ENCODE peak calls at places on chromosomes 7 and 10, in ten cellular contexts. F, I, S, L, E, K, N, P, G and U are unnamed samples.

GRCh38 chr10:124606822-124607221 is 137.4 kb downstream of the FAM53B start:
- DNase-seq in F (no peak), I (no peak), S (no peak), L (no peak), E (no peak), K (peak), N (no peak), P (no peak), G (no peak), U (no peak)

GRCh38 chr10:122044713-122045112 is 55.8 kb downstream of the TACC2 start:
- DNase-seq in F (peak), I (no peak), S (no peak), L (peak), E (no peak), K (no peak), N (no peak), P (no peak), G (no peak), U (no peak)

GRCh38 chr10:5684971-5685763 is 529 bp downstream of the TASOR2 start:
- DNase-seq in F (peak), I (peak), S (peak), L (peak), E (peak), K (peak), N (peak), P (peak), G (peak), U (peak)

GRCh38 chr7:129043012-129043411 is 11.9 kb downstream of the TNPO3 start:
- DNase-seq in F (no peak), I (no peak), S (no peak), L (no peak), E (no peak), K (no peak), N (no peak), P (no peak), G (no peak), U (no peak)

GRCh38 chr7:139091677-139091996 is 17.9 kb downstream of the ZC3HAV1 start:
- DNase-seq in F (no peak), I (no peak), S (no peak), L (no peak), E (no peak), K (no peak), N (no peak), P (no peak), G (no peak), U (no peak)

GRCh38 chr10:13165177-13165576 is 3.8 kb downstream of the MCM10 start:
- DNase-seq in F (no peak), I (no peak), S (no peak), L (no peak), E (no peak), K (no peak), N (no peak), P (no peak), G (no peak), U (no peak)

GRCh38 chr10:7264313-7264741 is 146.5 kb downstream of the SFMBT2 start:
- DNase-seq in F (peak), I (peak), S (no peak), L (no peak), E (no peak), K (no peak), N (peak), P (peak), G (no peak), U (no peak)

GRCh38 chr7:50795253-50795652 is 12.6 kb upstream of the GRB10 start:
- DNase-seq in F (no peak), I (no peak), S (no peak), L (no peak), E (no peak), K (no peak), N (no peak), P (no peak), G (no peak), U (no peak)

GRCh38 chr10:31620236-31621151 is 301.5 kb downstream of the ZEB1 start:
- DNase-seq in F (peak), I (no peak), S (peak), L (peak), E (no peak), K (peak), N (no peak), P (no peak), G (no peak), U (no peak)

GRCh38 chr10:94282369-94282768 is 80.4 kb downstream of the NOC3L start:
- DNase-seq in F (no peak), I (no peak), S (no peak), L (no peak), E (no peak), K (no peak), N (no peak), P (no peak), G (no peak), U (no peak)

GRCh38 chr10:100977436-100977835 is 8.1 kb downstream of the SEMA4G start:
- DNase-seq in F (no peak), I (no peak), S (no peak), L (no peak), E (no peak), K (no peak), N (no peak), P (no peak), G (no peak), U (no peak)

GRCh38 chr7:134419085-134419484 is 39.8 kb downstream of the AKR1B1 start:
- DNase-seq in F (no peak), I (no peak), S (no peak), L (no peak), E (no peak), K (no peak), N (no peak), P (no peak), G (no peak), U (no peak)

GRCh38 chr10:132893090-132893489 is 49.3 kb downstream of the CFAP46 start:
- DNase-seq in F (no peak), I (no peak), S (no peak), L (no peak), E (no peak), K (no peak), N (no peak), P (no peak), G (no peak), U (no peak)

GRCh38 chr7:13148548-13148947 is 461.1 kb downstream of the ARL4A start:
- DNase-seq in F (no peak), I (no peak), S (no peak), L (no peak), E (no peak), K (no peak), N (no peak), P (no peak), G (no peak), U (no peak)

GRCh38 chr7:11818281-11818680 is 13.7 kb downstream of the THSD7A start:
- DNase-seq in F (no peak), I (no peak), S (no peak), L (no peak), E (no peak), K (no peak), N (no peak), P (no peak), G (no peak), U (no peak)

GRCh38 chr7:91434821-91435220 is 170.6 kb downstream of the FZD1 start:
- DNase-seq in F (no peak), I (no peak), S (no peak), L (no peak), E (no peak), K (no peak), N (no peak), P (no peak), G (no peak), U (no peak)

GRCh38 chr10:64283621-64284020 is 762.4 kb downstream of the REEP3 start:
- DNase-seq in F (no peak), I (no peak), S (no peak), L (no peak), E (no peak), K (no peak), N (no peak), P (no peak), G (no peak), U (no peak)

GRCh38 chr10:114541081-114541833 is 116.8 kb downstream of the ABLIM1 start:
- DNase-seq in F (peak), I (no peak), S (no peak), L (peak), E (no peak), K (peak), N (no peak), P (peak), G (peak), U (peak)

GRCh38 chr7:27165655-27166474 is 528 bp upstream of the HOXA9 start:
- DNase-seq in F (no peak), I (no peak), S (no peak), L (peak), E (no peak), K (no peak), N (no peak), P (no peak), G (no peak), U (no peak)

GRCh38 chr7:30595461-30596042 is 874 bp downstream of the GARS1 start:
- DNase-seq in F (peak), I (no peak), S (no peak), L (no peak), E (no peak), K (no peak), N (no peak), P (peak), G (peak), U (no peak)

GRCh38 chr10:37684765-37685164 is 172.6 kb downstream of the ZNF248 start:
- DNase-seq in F (no peak), I (no peak), S (no peak), L (no peak), E (no peak), K (no peak), N (no peak), P (no peak), G (no peak), U (no peak)

GRCh38 chr10:31929260-31929985 is 792 bp upstream of the ARHGAP12 start:
- DNase-seq in F (peak), I (peak), S (peak), L (no peak), E (no peak), K (peak), N (peak), P (peak), G (peak), U (peak)

GRCh38 chr10:80159166-80159888 is 26.8 kb downstream of the PLAC9 start:
- DNase-seq in F (no peak), I (no peak), S (no peak), L (no peak), E (no peak), K (no peak), N (no peak), P (no peak), G (no peak), U (no peak)

GRCh38 chr10:113866551-113867394 is 12.3 kb downstream of the NHLRC2 start:
- DNase-seq in F (no peak), I (no peak), S (no peak), L (no peak), E (no peak), K (no peak), N (peak), P (no peak), G (no peak), U (no peak)

GRCh38 chr7:66255533-66256100 is 50.5 kb downstream of the TPST1 start:
- DNase-seq in F (peak), I (peak), S (no peak), L (peak), E (no peak), K (no peak), N (no peak), P (peak), G (no peak), U (no peak)

GRCh38 chr7:127250312-127251047 is 2.3 kb downstream of the GRM8 start:
- DNase-seq in F (no peak), I (peak), S (no peak), L (no peak), E (no peak), K (no peak), N (no peak), P (no peak), G (peak), U (no peak)

GRCh38 chr7:70765651-70766050 is 366.3 kb upstream of the GALNT17 start:
- DNase-seq in F (no peak), I (no peak), S (no peak), L (no peak), E (no peak), K (no peak), N (no peak), P (no peak), G (no peak), U (no peak)

GRCh38 chr7:99267530-99268360 is 4.9 kb upstream of the MYH16 start:
- DNase-seq in F (peak), I (peak), S (no peak), L (peak), E (no peak), K (no peak), N (no peak), P (peak), G (no peak), U (no peak)

GRCh38 chr10:13528138-13528874 is 508 bp downstream of the BEND7 start:
- DNase-seq in F (no peak), I (peak), S (no peak), L (no peak), E (no peak), K (peak), N (peak), P (no peak), G (no peak), U (no peak)

GRCh38 chr10:8306685-8307364 is 252.3 kb downstream of the GATA3 start:
- DNase-seq in F (peak), I (no peak), S (no peak), L (no peak), E (no peak), K (no peak), N (no peak), P (no peak), G (no peak), U (no peak)

GRCh38 chr10:122181901-122182799 is 88.9 kb upstream of the BTBD16 start:
- DNase-seq in F (peak), I (no peak), S (no peak), L (no peak), E (no peak), K (no peak), N (no peak), P (peak), G (no peak), U (no peak)

GRCh38 chr7:128974241-128974934 is 36.7 kb downstream of the IRF5 start:
- DNase-seq in F (no peak), I (no peak), S (no peak), L (peak), E (no peak), K (no peak), N (no peak), P (no peak), G (no peak), U (no peak)

GRCh38 chr7:127390817-127391590 is 1.5 kb downstream of the ZNF800 start:
- DNase-seq in F (no peak), I (no peak), S (no peak), L (no peak), E (no peak), K (no peak), N (no peak), P (no peak), G (no peak), U (no peak)

GRCh38 chr7:118870187-118870586 is 645.7 kb downstream of the ANKRD7 start:
- DNase-seq in F (no peak), I (no peak), S (peak), L (no peak), E (no peak), K (no peak), N (no peak), P (peak), G (no peak), U (no peak)

GRCh38 chr7:11177793-11178192 is 204.1 kb downstream of the PHF14 start:
- DNase-seq in F (peak), I (no peak), S (no peak), L (peak), E (no peak), K (no peak), N (no peak), P (peak), G (no peak), U (no peak)

GRCh38 chr10:114709966-114710365 is 51.9 kb upstream of the ABLIM1 start:
- DNase-seq in F (peak), I (no peak), S (no peak), L (peak), E (no peak), K (no peak), N (no peak), P (peak), G (no peak), U (no peak)

GRCh38 chr10:97129666-97130065 is 56.1 kb downstream of the SLIT1 start:
- DNase-seq in F (no peak), I (no peak), S (no peak), L (no peak), E (no peak), K (no peak), N (no peak), P (no peak), G (no peak), U (no peak)

GRCh38 chr7:30348083-30348560 is 63.7 kb downstream of the ZNRF2 start:
- DNase-seq in F (peak), I (peak), S (no peak), L (peak), E (peak), K (no peak), N (no peak), P (peak), G (peak), U (peak)

GRCh38 chr10:95485030-95485429 is 76.1 kb downstream of the SORBS1 start:
- DNase-seq in F (no peak), I (no peak), S (no peak), L (no peak), E (no peak), K (no peak), N (no peak), P (no peak), G (no peak), U (no peak)

GRCh38 chr7:46934198-46934825 is 647.6 kb downstream of the TNS3 start:
- DNase-seq in F (no peak), I (no peak), S (no peak), L (peak), E (peak), K (no peak), N (no peak), P (peak), G (no peak), U (no peak)

DNA sequence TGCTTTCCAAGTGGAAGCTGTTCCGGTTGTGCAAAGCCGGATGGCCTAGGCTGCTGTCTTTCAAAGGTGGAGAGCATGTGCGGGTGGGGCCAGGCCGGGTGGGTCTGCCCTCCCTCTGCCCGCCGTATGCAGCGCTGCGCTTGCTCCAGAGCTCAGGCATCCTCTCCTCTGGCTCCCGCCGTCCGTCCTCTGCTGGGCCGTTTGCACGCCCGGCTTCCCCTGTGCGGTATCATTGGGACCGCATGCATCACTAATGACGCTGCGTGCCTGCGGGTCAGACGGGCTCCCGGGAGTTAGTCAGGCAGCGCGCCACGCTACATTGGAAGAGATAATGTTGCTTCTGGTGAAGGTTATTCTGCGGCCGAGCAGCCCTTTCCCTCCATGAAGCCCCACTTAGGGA is 318.3 kb downstream of the WDR37 start:
- DNase-seq in F (no peak), I (no peak), S (no peak), L (no peak), E (no peak), K (no peak), N (no peak), P (no peak), G (no peak), U (no peak)
- TF ChIP-seq CTCF in F (no peak), I (no peak), S (no peak), L (no peak), E (no peak), K (no peak), N (no peak), P (no peak), G (no peak), U (no peak)

GRCh38 chr10:85791846-85792532 is 574.6 kb downstream of the GRID1 start:
- DNase-seq in F (peak), I (no peak), S (no peak), L (no peak), E (no peak), K (no peak), N (no peak), P (peak), G (peak), U (peak)
- TF ChIP-seq CTCF in F (peak), I (no peak), S (peak), L (no peak), E (no peak), K (peak), N (peak), P (no peak), G (peak), U (no peak)

GRCh38 chr7:155594163-155594732 is 47.9 kb upstream of the CNPY1 start:
- DNase-seq in F (no peak), I (no peak), S (no peak), L (no peak), E (no peak), K (no peak), N (no peak), P (no peak), G (no peak), U (no peak)

GRCh38 chr7:155591055-155591750 is 44.8 kb upstream of the CNPY1 start:
- DNase-seq in F (no peak), I (peak), S (no peak), L (no peak), E (peak), K (no peak), N (no peak), P (peak), G (no peak), U (no peak)

GRCh38 chr7:155597753-155598140 is 46.7 kb upstream of the RBM33 start:
- DNase-seq in F (no peak), I (no peak), S (no peak), L (no peak), E (no peak), K (no peak), N (no peak), P (no peak), G (no peak), U (no peak)

GRCh38 chr7:155593455-155594162 is 47.2 kb upstream of the CNPY1 start:
- DNase-seq in F (no peak), I (no peak), S (no peak), L (no peak), E (peak), K (no peak), N (no peak), P (peak), G (no peak), U (no peak)

GRCh38 chr7:155594961-155595366 is 48.6 kb upstream of the CNPY1 start:
- DNase-seq in F (no peak), I (peak), S (peak), L (no peak), E (peak), K (no peak), N (no peak), P (peak), G (no peak), U (no peak)
- TF ChIP-seq CTCF in F (no peak), I (no peak), S (no peak), L (no peak), E (no peak), K (no peak), N (no peak), P (no peak), G (no peak), U (no peak)

GRCh38 chr10:70558295-70558694 is 44.2 kb downstream of the PRF1 start:
- DNase-seq in F (no peak), I (no peak), S (no peak), L (no peak), E (no peak), K (no peak), N (no peak), P (no peak), G (no peak), U (no peak)

GRCh38 chr10:70557876-70558275 is 44.7 kb downstream of the PRF1 start:
- DNase-seq in F (no peak), I (no peak), S (no peak), L (no peak), E (no peak), K (no peak), N (no peak), P (no peak), G (peak), U (no peak)

GRCh38 chr10:70559861-70560260 is 42.7 kb downstream of the PRF1 start:
- DNase-seq in F (no peak), I (no peak), S (no peak), L (no peak), E (no peak), K (no peak), N (no peak), P (no peak), G (no peak), U (no peak)

GRCh38 chr10:70560511-70560931 is 42.0 kb downstream of the PRF1 start:
- DNase-seq in F (no peak), I (no peak), S (no peak), L (no peak), E (no peak), K (no peak), N (no peak), P (no peak), G (peak), U (no peak)

DNA sequence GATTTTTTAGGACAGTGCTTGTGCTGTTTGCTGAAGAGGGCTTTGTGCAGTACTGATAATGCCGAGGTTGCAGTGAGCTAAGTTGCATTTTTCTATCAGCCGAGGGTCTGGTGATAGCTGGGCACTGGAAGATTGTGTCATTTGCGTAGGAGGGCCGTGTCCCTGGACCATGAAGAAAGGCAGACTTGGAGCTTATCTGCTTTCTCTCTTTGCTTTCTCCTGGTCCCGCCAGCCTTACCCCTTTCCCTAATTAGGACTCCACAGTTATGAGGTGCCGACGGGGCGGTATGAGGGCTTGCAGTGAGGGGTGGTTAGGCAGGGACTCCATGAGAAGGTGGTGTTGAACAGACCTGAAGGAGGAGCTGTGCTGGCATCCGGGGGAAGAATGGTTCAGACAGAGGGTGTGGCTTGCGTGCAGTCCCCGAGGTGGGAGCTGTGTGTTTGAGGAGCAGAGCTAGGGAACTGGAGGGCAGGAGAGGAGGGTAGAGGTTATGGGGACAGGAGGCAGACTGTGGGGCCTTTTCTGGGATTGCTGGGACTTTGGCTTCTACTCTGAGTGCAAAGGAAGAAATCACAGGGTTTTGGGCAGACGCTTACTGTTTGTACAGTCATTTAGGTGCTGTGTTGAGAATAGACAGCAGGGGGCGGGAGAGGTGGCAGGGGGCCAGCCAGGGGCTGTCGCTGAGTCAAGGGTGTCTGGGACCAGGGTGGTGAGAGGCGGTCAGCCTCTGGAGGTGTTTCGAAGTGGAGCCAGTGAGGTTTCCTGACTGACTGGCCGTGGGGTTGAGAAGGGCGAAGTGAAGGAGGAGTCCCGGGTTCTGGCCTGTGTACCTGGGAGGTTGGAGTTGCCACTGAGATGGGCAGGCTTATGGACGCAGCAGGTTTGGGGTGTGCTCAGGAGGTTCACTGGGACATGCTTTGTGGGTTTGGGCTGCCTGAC is 43.4 kb downstream of the PRF1 start:
- DNase-seq in F (peak), I (peak), S (peak), L (peak), E (no peak), K (peak), N (peak), P (peak), G (peak), U (peak)
- TF ChIP-seq CTCF in F (peak), I (peak), S (peak), L (peak), E (peak), K (peak), N (peak), P (peak), G (peak), U (peak)